ENCODE peak calls at places on chromosomes 11 and 22, in eight cellular contexts. One of them, this sample, is unnamed.

GRCh38 chr11:130168105-130168504 is 8.5 kb downstream of the ST14 start:
- DNase-seq in GM23248: peak; percentile 78
- DNase-seq in uterus: no peak
- DNase-seq in AG10803: peak; percentile 27
- DNase-seq in NCI-H774: no peak
- DNase-seq in stimulated activated naive CD4-positive, alpha-beta T cell treated with Interleukin-2 at 50 U/mL for 16 hours: no peak
- DNase-seq in hypothalamus: no peak
- DNase-seq in ovary: no peak
- DNase-seq in this sample: peak; percentile 35

GRCh38 chr11:19525276-19525675 is 187.4 kb upstream of the NAV2 start:
- DNase-seq in GM23248: no peak
- DNase-seq in uterus: no peak
- DNase-seq in AG10803: no peak
- DNase-seq in NCI-H774: no peak
- DNase-seq in stimulated activated naive CD4-positive, alpha-beta T cell treated with Interleukin-2 at 50 U/mL for 16 hours: no peak
- DNase-seq in hypothalamus: no peak
- DNase-seq in ovary: no peak
- DNase-seq in this sample: no peak

GRCh38 chr22:42868751-42869251 is 11.7 kb upstream of the ARFGAP3 start:
- DNase-seq in GM23248: no peak
- DNase-seq in uterus: peak; percentile 37
- DNase-seq in AG10803: no peak
- DNase-seq in NCI-H774: no peak
- DNase-seq in stimulated activated naive CD4-positive, alpha-beta T cell treated with Interleukin-2 at 50 U/mL for 16 hours: no peak
- DNase-seq in hypothalamus: no peak
- DNase-seq in ovary: no peak
- DNase-seq in this sample: no peak

GRCh38 chr11:79201637-79202347 is 239.0 kb downstream of the TENM4 start:
- DNase-seq in GM23248: no peak
- DNase-seq in uterus: no peak
- DNase-seq in AG10803: no peak
- DNase-seq in NCI-H774: no peak
- DNase-seq in stimulated activated naive CD4-positive, alpha-beta T cell treated with Interleukin-2 at 50 U/mL for 16 hours: no peak
- DNase-seq in hypothalamus: no peak
- DNase-seq in ovary: no peak
- DNase-seq in this sample: no peak

GRCh38 chr11:70399681-70400112 is 1.4 kb downstream of the CTTN start:
- DNase-seq in GM23248: peak; percentile 98
- DNase-seq in uterus: peak; percentile 90
- DNase-seq in AG10803: peak; percentile 95
- DNase-seq in NCI-H774: no peak
- DNase-seq in stimulated activated naive CD4-positive, alpha-beta T cell treated with Interleukin-2 at 50 U/mL for 16 hours: no peak
- DNase-seq in hypothalamus: no peak
- DNase-seq in ovary: peak; percentile 94
- DNase-seq in this sample: peak; percentile 98

GRCh38 chr11:126132319-126132718 is 69.7 kb upstream of the CDON start:
- DNase-seq in GM23248: peak; percentile 69
- DNase-seq in uterus: peak; percentile 77
- DNase-seq in AG10803: peak; percentile 62
- DNase-seq in NCI-H774: peak; percentile 50
- DNase-seq in stimulated activated naive CD4-positive, alpha-beta T cell treated with Interleukin-2 at 50 U/mL for 16 hours: no peak
- DNase-seq in hypothalamus: no peak
- DNase-seq in ovary: no peak
- DNase-seq in this sample: peak; percentile 39

GRCh38 chr22:34105461-34106062 is 185.3 kb upstream of the LARGE1 start:
- DNase-seq in GM23248: peak; percentile 22
- DNase-seq in uterus: peak; percentile 35
- DNase-seq in AG10803: no peak
- DNase-seq in NCI-H774: peak; percentile 5
- DNase-seq in stimulated activated naive CD4-positive, alpha-beta T cell treated with Interleukin-2 at 50 U/mL for 16 hours: no peak
- DNase-seq in hypothalamus: peak; percentile 11
- DNase-seq in ovary: peak; percentile 45
- DNase-seq in this sample: no peak

GRCh38 chr11:79440451-79441158 is at the start of gene TENM4:
- DNase-seq in GM23248: peak; percentile 61
- DNase-seq in uterus: peak; percentile 73
- DNase-seq in AG10803: peak; percentile 91
- DNase-seq in NCI-H774: peak; percentile 83
- DNase-seq in stimulated activated naive CD4-positive, alpha-beta T cell treated with Interleukin-2 at 50 U/mL for 16 hours: no peak
- DNase-seq in hypothalamus: no peak
- DNase-seq in ovary: peak; percentile 92
- DNase-seq in this sample: peak; percentile 39

GRCh38 chr22:40951795-40952602 is 821 bp downstream of the RBX1 start:
- DNase-seq in GM23248: peak; percentile 56
- DNase-seq in uterus: no peak
- DNase-seq in AG10803: peak; percentile 43
- DNase-seq in NCI-H774: no peak
- DNase-seq in stimulated activated naive CD4-positive, alpha-beta T cell treated with Interleukin-2 at 50 U/mL for 16 hours: no peak
- DNase-seq in hypothalamus: no peak
- DNase-seq in ovary: no peak
- DNase-seq in this sample: peak; percentile 46

GRCh38 chr11:10534331-10534730 is 6.7 kb downstream of the RNF141 start:
- DNase-seq in GM23248: no peak
- DNase-seq in uterus: no peak
- DNase-seq in AG10803: no peak
- DNase-seq in NCI-H774: no peak
- DNase-seq in stimulated activated naive CD4-positive, alpha-beta T cell treated with Interleukin-2 at 50 U/mL for 16 hours: no peak
- DNase-seq in hypothalamus: no peak
- DNase-seq in ovary: no peak
- DNase-seq in this sample: no peak

GRCh38 chr11:127133061-127133460 is 132.5 kb upstream of the KIRREL3 start:
- DNase-seq in GM23248: no peak
- DNase-seq in uterus: no peak
- DNase-seq in AG10803: no peak
- DNase-seq in NCI-H774: no peak
- DNase-seq in stimulated activated naive CD4-positive, alpha-beta T cell treated with Interleukin-2 at 50 U/mL for 16 hours: no peak
- DNase-seq in hypothalamus: no peak
- DNase-seq in ovary: no peak
- DNase-seq in this sample: no peak

GRCh38 chr11:109940816-109941215 is 152.4 kb upstream of the ZC3H12C start:
- DNase-seq in GM23248: peak; percentile 95
- DNase-seq in uterus: no peak
- DNase-seq in AG10803: peak; percentile 87
- DNase-seq in NCI-H774: no peak
- DNase-seq in stimulated activated naive CD4-positive, alpha-beta T cell treated with Interleukin-2 at 50 U/mL for 16 hours: no peak
- DNase-seq in hypothalamus: no peak
- DNase-seq in ovary: no peak
- DNase-seq in this sample: peak; percentile 87

GRCh38 chr22:37566329-37566837 is 6.1 kb downstream of the CDC42EP1 start:
- DNase-seq in GM23248: no peak
- DNase-seq in uterus: no peak
- DNase-seq in AG10803: no peak
- DNase-seq in NCI-H774: no peak
- DNase-seq in stimulated activated naive CD4-positive, alpha-beta T cell treated with Interleukin-2 at 50 U/mL for 16 hours: peak; percentile 19
- DNase-seq in hypothalamus: peak; percentile 49
- DNase-seq in ovary: no peak
- DNase-seq in this sample: no peak

GRCh38 chr22:31148953-31149627 is 8.8 kb upstream of the PLA2G3 start:
- DNase-seq in GM23248: peak; percentile 78
- DNase-seq in uterus: peak; percentile 75
- DNase-seq in AG10803: peak; percentile 74
- DNase-seq in NCI-H774: peak; percentile 25
- DNase-seq in stimulated activated naive CD4-positive, alpha-beta T cell treated with Interleukin-2 at 50 U/mL for 16 hours: no peak
- DNase-seq in hypothalamus: peak; percentile 41
- DNase-seq in ovary: peak; percentile 72
- DNase-seq in this sample: peak; percentile 82

GRCh38 chr11:104934594-104934993 is 33.8 kb downstream of the CASP4 start:
- DNase-seq in GM23248: no peak
- DNase-seq in uterus: no peak
- DNase-seq in AG10803: no peak
- DNase-seq in NCI-H774: no peak
- DNase-seq in stimulated activated naive CD4-positive, alpha-beta T cell treated with Interleukin-2 at 50 U/mL for 16 hours: no peak
- DNase-seq in hypothalamus: no peak
- DNase-seq in ovary: no peak
- DNase-seq in this sample: no peak

GRCh38 chr11:40754297-40754696 is 705.2 kb downstream of the LRRC4C start:
- DNase-seq in GM23248: no peak
- DNase-seq in uterus: no peak
- DNase-seq in AG10803: no peak
- DNase-seq in NCI-H774: no peak
- DNase-seq in stimulated activated naive CD4-positive, alpha-beta T cell treated with Interleukin-2 at 50 U/mL for 16 hours: no peak
- DNase-seq in hypothalamus: no peak
- DNase-seq in ovary: no peak
- DNase-seq in this sample: no peak

GRCh38 chr11:837990-838307 is 4.4 kb downstream of the POLR2L start:
- DNase-seq in GM23248: no peak
- DNase-seq in uterus: no peak
- DNase-seq in AG10803: no peak
- DNase-seq in NCI-H774: no peak
- DNase-seq in stimulated activated naive CD4-positive, alpha-beta T cell treated with Interleukin-2 at 50 U/mL for 16 hours: no peak
- DNase-seq in hypothalamus: no peak
- DNase-seq in ovary: no peak
- DNase-seq in this sample: no peak

GRCh38 chr22:24845036-24845918 is 39.3 kb downstream of the SGSM1 start:
- DNase-seq in GM23248: peak; percentile 83
- DNase-seq in uterus: no peak
- DNase-seq in AG10803: peak; percentile 44
- DNase-seq in NCI-H774: no peak
- DNase-seq in stimulated activated naive CD4-positive, alpha-beta T cell treated with Interleukin-2 at 50 U/mL for 16 hours: no peak
- DNase-seq in hypothalamus: no peak
- DNase-seq in ovary: no peak
- DNase-seq in this sample: peak; percentile 79

GRCh38 chr11:106063009-106063408 is 14.1 kb downstream of the KBTBD3 start:
- DNase-seq in GM23248: no peak
- DNase-seq in uterus: no peak
- DNase-seq in AG10803: no peak
- DNase-seq in NCI-H774: no peak
- DNase-seq in stimulated activated naive CD4-positive, alpha-beta T cell treated with Interleukin-2 at 50 U/mL for 16 hours: no peak
- DNase-seq in hypothalamus: no peak
- DNase-seq in ovary: no peak
- DNase-seq in this sample: no peak

GRCh38 chr11:56917708-56918450 is 70.8 kb upstream of the OR5AK2 start:
- DNase-seq in GM23248: no peak
- DNase-seq in uterus: no peak
- DNase-seq in AG10803: no peak
- DNase-seq in NCI-H774: no peak
- DNase-seq in stimulated activated naive CD4-positive, alpha-beta T cell treated with Interleukin-2 at 50 U/mL for 16 hours: no peak
- DNase-seq in hypothalamus: no peak
- DNase-seq in ovary: no peak
- DNase-seq in this sample: no peak

GRCh38 chr11:117796456-117797428 is at the start of gene DSCAML1:
- DNase-seq in GM23248: peak; percentile 16
- DNase-seq in uterus: peak; percentile 35
- DNase-seq in AG10803: no peak
- DNase-seq in NCI-H774: peak; percentile 13
- DNase-seq in stimulated activated naive CD4-positive, alpha-beta T cell treated with Interleukin-2 at 50 U/mL for 16 hours: peak; percentile 33
- DNase-seq in hypothalamus: peak; percentile 48
- DNase-seq in ovary: no peak
- DNase-seq in this sample: no peak

GRCh38 chr11:71164621-71165020 is 87.8 kb downstream of the SHANK2 start:
- DNase-seq in GM23248: no peak
- DNase-seq in uterus: no peak
- DNase-seq in AG10803: no peak
- DNase-seq in NCI-H774: no peak
- DNase-seq in stimulated activated naive CD4-positive, alpha-beta T cell treated with Interleukin-2 at 50 U/mL for 16 hours: no peak
- DNase-seq in hypothalamus: no peak
- DNase-seq in ovary: no peak
- DNase-seq in this sample: no peak

GRCh38 chr22:46959369-46959768 is 196.9 kb downstream of the TBC1D22A start:
- DNase-seq in GM23248: no peak
- DNase-seq in uterus: no peak
- DNase-seq in AG10803: no peak
- DNase-seq in NCI-H774: no peak
- DNase-seq in stimulated activated naive CD4-positive, alpha-beta T cell treated with Interleukin-2 at 50 U/mL for 16 hours: no peak
- DNase-seq in hypothalamus: no peak
- DNase-seq in ovary: peak; percentile 6
- DNase-seq in this sample: no peak

GRCh38 chr11:72239849-72240460 is 4.0 kb downstream of the PHOX2A start:
- DNase-seq in GM23248: peak; percentile 85
- DNase-seq in uterus: peak; percentile 55
- DNase-seq in AG10803: peak; percentile 33
- DNase-seq in NCI-H774: no peak
- DNase-seq in stimulated activated naive CD4-positive, alpha-beta T cell treated with Interleukin-2 at 50 U/mL for 16 hours: no peak
- DNase-seq in hypothalamus: no peak
- DNase-seq in ovary: no peak
- DNase-seq in this sample: no peak

GRCh38 chr11:116193321-116194114 is 579.3 kb downstream of the BUD13 start:
- DNase-seq in GM23248: peak; percentile 46
- DNase-seq in uterus: peak; percentile 39
- DNase-seq in AG10803: peak; percentile 55
- DNase-seq in NCI-H774: peak; percentile 67
- DNase-seq in stimulated activated naive CD4-positive, alpha-beta T cell treated with Interleukin-2 at 50 U/mL for 16 hours: no peak
- DNase-seq in hypothalamus: no peak
- DNase-seq in ovary: peak; percentile 21
- DNase-seq in this sample: peak; percentile 6

GRCh38 chr22:38034884-38035529 is 22.2 kb upstream of the PICK1 start:
- DNase-seq in GM23248: no peak
- DNase-seq in uterus: no peak
- DNase-seq in AG10803: no peak
- DNase-seq in NCI-H774: no peak
- DNase-seq in stimulated activated naive CD4-positive, alpha-beta T cell treated with Interleukin-2 at 50 U/mL for 16 hours: no peak
- DNase-seq in hypothalamus: no peak
- DNase-seq in ovary: no peak
- DNase-seq in this sample: no peak

GRCh38 chr22:33018232-33018864 is 39.8 kb downstream of the SYN3 start:
- DNase-seq in GM23248: peak; percentile 65
- DNase-seq in uterus: peak; percentile 53
- DNase-seq in AG10803: peak; percentile 40
- DNase-seq in NCI-H774: peak; percentile 4
- DNase-seq in stimulated activated naive CD4-positive, alpha-beta T cell treated with Interleukin-2 at 50 U/mL for 16 hours: no peak
- DNase-seq in hypothalamus: peak; percentile 18
- DNase-seq in ovary: no peak
- DNase-seq in this sample: peak; percentile 51

GRCh38 chr11:67572747-67573419 is 10.7 kb upstream of the GSTP1 start:
- DNase-seq in GM23248: peak; percentile 73
- DNase-seq in uterus: no peak
- DNase-seq in AG10803: peak; percentile 48
- DNase-seq in NCI-H774: peak; percentile 17
- DNase-seq in stimulated activated naive CD4-positive, alpha-beta T cell treated with Interleukin-2 at 50 U/mL for 16 hours: no peak
- DNase-seq in hypothalamus: no peak
- DNase-seq in ovary: peak; percentile 52
- DNase-seq in this sample: peak; percentile 49

This sample was measured in EL.